ENCODE peak calls at places on chromosomes 7 and 10, in five cellular contexts. V is K562, I is endothelial cell of umbilical vein, L is HepG2, J is A549. D is an unnamed sample.

GRCh38 chr7:49714182-49714581 is 59.3 kb upstream of the VWC2 start:
- DNase-seq in V (no peak), I (no peak), L (no peak), J (no peak), D (no peak)

GRCh38 chr10:16787361-16787791 is 29.8 kb downstream of the RSU1 start:
- DNase-seq in V (no peak), I (no peak), L (no peak), J (no peak), D (no peak)

GRCh38 chr7:96899108-96899507 is 106.2 kb upstream of the DLX6 start:
- DNase-seq in V (no peak), I (no peak), L (no peak), J (no peak), D (no peak)

GRCh38 chr10:74841265-74841973 is 15.0 kb downstream of the KAT6B start:
- DNase-seq in V (no peak), I (no peak), L (no peak), J (no peak), D (no peak)

GRCh38 chr10:100020161-100020882 is 10.6 kb upstream of the DNMBP start:
- DNase-seq in V (no peak), I (no peak), L (peak), J (peak), D (no peak)

GRCh38 chr10:31381766-31382316 is 62.8 kb downstream of the ZEB1 start:
- DNase-seq in V (no peak), I (no peak), L (no peak), J (no peak), D (no peak)

GRCh38 chr7:76037310-76037709 is 10.5 kb downstream of the STYXL1 start:
- DNase-seq in V (no peak), I (no peak), L (no peak), J (peak), D (no peak)

GRCh38 chr7:55128693-55129394 is 110.0 kb downstream of the EGFR start:
- DNase-seq in V (no peak), I (no peak), L (no peak), J (no peak), D (no peak)

GRCh38 chr10:94315975-94316464 is 46.7 kb downstream of the NOC3L start:
- DNase-seq in V (no peak), I (peak), L (peak), J (no peak), D (no peak)

GRCh38 chr7:137835486-137836112 is 11.2 kb downstream of the DGKI start:
- DNase-seq in V (no peak), I (no peak), L (no peak), J (no peak), D (no peak)

GRCh38 chr7:30938435-30939316 is 25.1 kb upstream of the GHRHR start:
- DNase-seq in V (peak), I (peak), L (peak), J (peak), D (peak)

GRCh38 chr7:2658941-2659340 is 27.2 kb downstream of the TTYH3 start:
- DNase-seq in V (no peak), I (no peak), L (no peak), J (no peak), D (no peak)

GRCh38 chr7:125055376-125055775 is 125.8 kb upstream of the POT1 start:
- DNase-seq in V (no peak), I (no peak), L (no peak), J (no peak), D (no peak)

GRCh38 chr7:125065546-125065945 is 135.9 kb upstream of the POT1 start:
- DNase-seq in V (no peak), I (no peak), L (no peak), J (no peak), D (no peak)

GRCh38 chr7:125061776-125062397 is 132.3 kb upstream of the POT1 start:
- DNase-seq in V (no peak), I (peak), L (no peak), J (peak), D (peak)

GRCh38 chr7:125057974-125058373 is 128.3 kb upstream of the POT1 start:
- DNase-seq in V (no peak), I (no peak), L (peak), J (no peak), D (no peak)

GRCh38 chr7:125059861-125060456 is 130.3 kb upstream of the POT1 start:
- DNase-seq in V (no peak), I (peak), L (no peak), J (no peak), D (peak)
- TF ChIP-seq MAX in V (no peak), I (no peak), L (no peak), J (no peak), D (no peak)

GRCh38 chr7:127865466-127865865 is 165.8 kb downstream of the LRRC4 start:
- DNase-seq in V (no peak), I (peak), L (peak), J (peak), D (no peak)
- TF ChIP-seq MAX in V (no peak), I (no peak), L (no peak), J (no peak), D (no peak)

DNA sequence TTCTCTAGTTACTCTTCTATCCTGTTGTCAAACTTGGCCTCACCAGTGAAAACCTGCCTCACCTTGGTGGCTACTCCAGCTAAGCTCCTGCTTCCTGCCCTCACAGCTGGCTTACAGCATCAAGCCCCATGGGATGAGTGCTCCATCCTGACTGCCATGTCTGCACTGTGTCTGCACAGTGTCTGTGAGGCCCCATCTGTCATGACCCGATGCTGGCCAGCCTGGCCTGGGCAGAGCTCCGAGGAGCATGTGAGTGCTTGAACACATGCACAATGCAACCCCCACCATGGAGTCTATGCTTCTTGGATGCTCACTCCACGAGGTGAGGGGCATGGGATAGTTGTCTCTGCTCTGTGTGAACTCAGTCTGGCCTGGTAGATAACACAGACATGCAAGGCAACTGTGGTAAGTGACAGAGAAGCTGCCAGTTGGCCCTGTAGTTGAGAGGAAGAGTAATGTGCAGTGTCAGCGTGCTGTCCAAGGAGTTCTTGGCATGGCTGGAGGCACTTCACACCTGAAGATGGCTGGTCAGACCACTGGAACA is 207.1 kb upstream of the ZNF32 start:
- DNase-seq in V (no peak), I (no peak), L (no peak), J (no peak), D (no peak)
- TF ChIP-seq MAX in V (no peak), I (no peak), L (no peak), J (no peak), D (no peak)

GRCh38 chr10:119304541-119304940 is 97.2 kb downstream of the GRK5 start:
- DNase-seq in V (no peak), I (no peak), L (no peak), J (no peak), D (no peak)

GRCh38 chr10:119301397-119301796 is 94.0 kb downstream of the GRK5 start:
- DNase-seq in V (no peak), I (peak), L (no peak), J (no peak), D (no peak)

GRCh38 chr10:119303886-119304285 is 96.5 kb downstream of the GRK5 start:
- DNase-seq in V (no peak), I (no peak), L (no peak), J (peak), D (no peak)

GRCh38 chr10:119302172-119302571 is 94.8 kb downstream of the GRK5 start:
- DNase-seq in V (no peak), I (no peak), L (no peak), J (no peak), D (no peak)

GRCh38 chr10:119302591-119303253 is 95.4 kb downstream of the GRK5 start:
- DNase-seq in V (no peak), I (no peak), L (peak), J (no peak), D (no peak)
- TF ChIP-seq MAX in V (no peak), I (no peak), L (no peak), J (no peak), D (no peak)

GRCh38 chr7:90736968-90737939 is 141.1 kb downstream of the CDK14 start:
- DNase-seq in V (no peak), I (no peak), L (no peak), J (no peak), D (peak)
- TF ChIP-seq MAX in V (no peak), I (no peak), L (no peak), J (no peak), D (no peak)

GRCh38 chr7:116810267-116811116 is 51.9 kb upstream of the CAPZA2 start:
- DNase-seq in V (no peak), I (peak), L (peak), J (peak), D (no peak)
- TF ChIP-seq MAX in V (no peak), I (no peak), L (peak), J (no peak), D (no peak)

DNA sequence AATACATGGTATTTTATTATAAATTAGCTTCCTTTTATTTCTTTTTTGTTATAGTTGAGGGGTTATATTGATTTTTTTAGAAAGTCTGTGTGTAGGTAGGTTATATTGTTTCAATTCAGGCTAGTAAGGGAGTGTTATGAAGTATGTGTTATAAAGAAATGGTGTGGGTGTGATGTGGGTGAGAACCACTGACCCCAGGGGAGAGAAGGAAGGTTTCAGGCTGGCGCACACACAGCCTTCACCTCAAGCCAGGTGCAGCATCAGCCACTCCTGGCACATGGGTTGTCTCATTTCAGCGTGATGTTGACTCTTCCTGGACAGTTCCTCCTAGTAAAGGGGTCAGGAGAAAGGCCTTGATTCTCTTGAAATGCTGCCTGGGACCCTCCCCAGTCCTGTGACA is 291.3 kb downstream of the POU6F2 start:
- DNase-seq in V (no peak), I (no peak), L (no peak), J (no peak), D (no peak)
- TF ChIP-seq MAX in V (no peak), I (no peak), L (no peak), J (no peak), D (no peak)

GRCh38 chr7:23168111-23168885 is 13.6 kb upstream of the NUP42 start:
- DNase-seq in V (no peak), I (peak), L (no peak), J (no peak), D (no peak)

GRCh38 chr7:23167691-23168090 is 14.2 kb upstream of the NUP42 start:
- DNase-seq in V (no peak), I (peak), L (no peak), J (no peak), D (no peak)
- TF ChIP-seq MAX in V (no peak), I (no peak), L (no peak), J (no peak), D (no peak)